ENCODE peak calls at places on chromosome 7, in eight cellular contexts. I, T, X, N, M, C, D and J are unnamed samples.

GRCh38 chr7:144842377-144842851 is 6.6 kb upstream of the TPK1 start:
- DNase-seq in I (no peak), T (no peak), X (peak), N (no peak), M (no peak), C (no peak), D (peak), J (no peak)

GRCh38 chr7:14085901-14086300 is 96.4 kb upstream of the ETV1 start:
- DNase-seq in I (no peak), T (no peak), X (no peak), N (no peak), M (no peak), C (no peak), D (peak), J (no peak)

GRCh38 chr7:123327661-123328060 is 127.9 kb upstream of the SLC13A1 start:
- DNase-seq in I (no peak), T (no peak), X (no peak), N (no peak), M (no peak), C (no peak), D (peak), J (no peak)

GRCh38 chr7:21611129-21611528 is 68.3 kb downstream of the DNAH11 start:
- DNase-seq in I (no peak), T (no peak), X (no peak), N (no peak), M (no peak), C (no peak), D (no peak), J (no peak)

GRCh38 chr7:1769286-1770200 is 99.5 kb downstream of the ELFN1 start:
- DNase-seq in I (no peak), T (no peak), X (no peak), N (no peak), M (no peak), C (no peak), D (no peak), J (no peak)

GRCh38 chr7:17370901-17371550 is 72.6 kb downstream of the AHR start:
- DNase-seq in I (no peak), T (no peak), X (no peak), N (no peak), M (no peak), C (peak), D (no peak), J (no peak)

GRCh38 chr7:29806793-29807178 is 478 bp downstream of the WIPF3 start:
- DNase-seq in I (no peak), T (no peak), X (no peak), N (no peak), M (no peak), C (peak), D (no peak), J (no peak)

GRCh38 chr7:28469562-28469961 is 57.2 kb downstream of the CREB5 start:
- DNase-seq in I (no peak), T (no peak), X (no peak), N (no peak), M (no peak), C (no peak), D (no peak), J (no peak)

GRCh38 chr7:155962191-155962967 is 150.1 kb upstream of the SHH start:
- DNase-seq in I (no peak), T (no peak), X (peak), N (no peak), M (no peak), C (no peak), D (peak), J (no peak)

GRCh38 chr7:32224276-32224675 is 154.1 kb upstream of the PDE1C start:
- DNase-seq in I (no peak), T (no peak), X (no peak), N (no peak), M (no peak), C (no peak), D (no peak), J (no peak)

GRCh38 chr7:35725280-35725680 is 30.3 kb upstream of the HERPUD2 start:
- DNase-seq in I (no peak), T (peak), X (no peak), N (no peak), M (no peak), C (no peak), D (no peak), J (peak)

GRCh38 chr7:884191-885003 is 8.0 kb downstream of the GET4 start:
- DNase-seq in I (no peak), T (no peak), X (peak), N (no peak), M (no peak), C (no peak), D (no peak), J (no peak)

GRCh38 chr7:103996017-103996551 is 6.6 kb upstream of the RELN start:
- DNase-seq in I (no peak), T (no peak), X (no peak), N (no peak), M (no peak), C (no peak), D (no peak), J (no peak)

GRCh38 chr7:80047032-80047431 is 87.6 kb upstream of the GNAI1 start:
- DNase-seq in I (no peak), T (no peak), X (no peak), N (no peak), M (no peak), C (no peak), D (no peak), J (no peak)